ENCODE peak calls at places on chromosomes 7 and 10, in nine cellular contexts. U is astrocyte, P is left lung, T is C1 segment of cervical spinal cord, Y is GM13976, Q is neural progenitor cell, W is GM04503, A is heart right ventricle, S is NCI-H460. F is an unnamed sample.

GRCh38 chr7:1290262-1291039 is 57.8 kb downstream of the UNCX start:
- DNase-seq in T (peak), Q (peak), W (no peak), A (no peak), S (peak), Y (no peak), U (no peak), P (peak), F (peak)

GRCh38 chr10:77586719-77587423 is 50.7 kb downstream of the KCNMA1 start:
- DNase-seq in U (peak), W (peak), T (no peak), A (no peak), Q (no peak), Y (no peak), P (no peak), S (peak), F (no peak)

GRCh38 chr10:124493191-124493936 is 31.7 kb downstream of the LHPP start:
- DNase-seq in A (no peak), P (no peak), Q (no peak), T (no peak), U (no peak), S (no peak), Y (no peak), W (no peak), F (no peak)

GRCh38 chr7:75055830-75056431 is 17.7 kb downstream of the RCC1L start:
- DNase-seq in P (peak), Y (no peak), T (no peak), U (peak), S (no peak), Q (no peak), A (no peak), W (peak), F (no peak)

GRCh38 chr7:3021825-3022224 is 21.8 kb downstream of the CARD11 start:
- DNase-seq in W (no peak), A (no peak), S (no peak), U (no peak), Q (no peak), Y (no peak), T (no peak), P (no peak), F (no peak)

GRCh38 chr10:6014241-6014761 is 37.0 kb upstream of the IL15RA start:
- DNase-seq in Q (peak), U (peak), P (no peak), A (no peak), Y (peak), S (peak), W (no peak), T (peak), F (peak)

GRCh38 chr7:90345548-90346319 is 782 bp upstream of the GTPBP10 start:
- DNase-seq in P (no peak), W (peak), A (no peak), U (peak), T (peak), Y (peak), S (no peak), Q (peak), F (no peak)

GRCh38 chr7:151228024-151228866 is 1.2 kb upstream of the ABCF2 start:
- DNase-seq in W (no peak), S (no peak), P (no peak), A (no peak), U (no peak), T (no peak), Q (no peak), Y (no peak), F (no peak)

GRCh38 chr10:3323865-3324498 is 151.4 kb upstream of the PITRM1 start:
- DNase-seq in U (peak), A (no peak), Q (no peak), P (no peak), T (no peak), W (peak), S (no peak), Y (no peak), F (peak)

GRCh38 chr7:103381280-103382061 is 34.0 kb downstream of the PSMC2 start:
- DNase-seq in P (no peak), U (no peak), A (no peak), T (no peak), S (no peak), Q (no peak), Y (no peak), W (no peak), F (no peak)

GRCh38 chr7:24227068-24227467 is 56.9 kb upstream of the NPY start:
- DNase-seq in W (no peak), U (no peak), T (no peak), Q (no peak), P (no peak), A (no peak), S (no peak), Y (no peak), F (no peak)

GRCh38 chr10:78457804-78458483 is 424.3 kb downstream of the RPS24 start:
- DNase-seq in P (no peak), W (peak), U (peak), Y (no peak), Q (no peak), A (no peak), S (no peak), T (no peak), F (no peak)

GRCh38 chr7:128796325-128796724 is 4.6 kb downstream of the CCDC136 start:
- DNase-seq in T (no peak), S (no peak), A (no peak), U (peak), Q (no peak), Y (no peak), P (no peak), W (no peak), F (no peak)

GRCh38 chr10:109429956-109430760 is 493.2 kb downstream of the XPNPEP1 start:
- DNase-seq in W (peak), T (no peak), U (peak), Q (no peak), S (no peak), P (no peak), A (no peak), Y (no peak), F (no peak)

GRCh38 chr7:137577184-137577583 is 233.7 kb upstream of the PTN start:
- DNase-seq in A (no peak), W (no peak), Y (no peak), T (no peak), Q (no peak), U (no peak), P (no peak), S (no peak), F (no peak)

GRCh38 chr7:55145606-55146005 is 126.8 kb downstream of the EGFR start:
- DNase-seq in A (no peak), Q (no peak), P (no peak), W (no peak), T (no peak), Y (no peak), S (no peak), U (no peak), F (no peak)

GRCh38 chr7:46026741-46027140 is 105.7 kb upstream of the IGFBP3 start:
- DNase-seq in Q (no peak), A (no peak), W (no peak), T (no peak), Y (no peak), U (no peak), P (no peak), S (no peak), F (no peak)

GRCh38 chr10:59585046-59585700 is 124.5 kb downstream of the SLC16A9 start:
- DNase-seq in S (no peak), Y (no peak), A (no peak), U (peak), P (no peak), W (no peak), T (peak), Q (no peak), F (no peak)

GRCh38 chr10:615583-616152 is 73.8 kb downstream of the DIP2C start:
- DNase-seq in Y (no peak), Q (peak), T (no peak), S (no peak), A (no peak), P (no peak), W (peak), U (peak), F (no peak)

GRCh38 chr7:3301472-3301778 is 373 bp downstream of the SDK1 start:
- DNase-seq in P (peak), Y (no peak), Q (peak), W (no peak), S (no peak), A (no peak), T (no peak), U (no peak), F (no peak)

GRCh38 chr7:113371376-113372043 is 253.2 kb upstream of the SMIM30 start:
- DNase-seq in U (peak), Q (no peak), S (no peak), A (no peak), T (no peak), W (no peak), P (no peak), Y (no peak), F (no peak)

GRCh38 chr7:44104880-44105771 is 981 bp downstream of the AEBP1 start:
- DNase-seq in W (peak), A (no peak), S (no peak), U (peak), Q (peak), Y (peak), T (peak), P (peak), F (peak)

GRCh38 chr10:59872892-59873463 is 33.4 kb downstream of the CCDC6 start:
- DNase-seq in Q (no peak), A (no peak), S (no peak), Y (no peak), U (peak), P (no peak), W (peak), T (no peak), F (no peak)

GRCh38 chr10:33336606-33337334 is 2.3 kb upstream of the NRP1 start:
- DNase-seq in Y (peak), U (no peak), W (no peak), T (peak), S (no peak), P (peak), A (peak), Q (peak), F (peak)